ENCODE peak calls at places on chromosome 16, in ten cellular contexts. R is activated CD4-positive, alpha-beta T cell treated with anti-CD3 and anti-CD28 coated beads for 24 hours; N is cardiac fibroblast; X is aorta; Y is stimulated activated naive CD4-positive, alpha-beta T cell treated with Interleukin-2 at 50 U/mL for 16 hours; I is NCI-H2081; D is NCI-H1930; V is RWPE1; S is NCI-H69; C is iris pigment epithelial cell. H is an unnamed sample.

GRCh38 chr16:27980076-27980775 is 83.3 kb downstream of the GSG1L start:
- DNase-seq in R (no peak), N (no peak), X (peak; percentile 62), Y (no peak), I (no peak), D (no peak), V (no peak), S (peak; percentile 24), C (no peak), H (peak; percentile 40)

GRCh38 chr16:58551496-58551895 is 36.2 kb downstream of the SETD6 start:
- DNase-seq in R (no peak), N (peak; percentile 9), X (no peak), Y (no peak), I (no peak), D (no peak), V (no peak), S (no peak), C (peak; percentile 7), H (no peak)

GRCh38 chr16:50152386-50152806 is 710 bp upstream of the TENT4B start:
- DNase-seq in R (peak; percentile 66), N (no peak), X (peak; percentile 78), Y (peak; percentile 70), I (peak; percentile 23), D (no peak), V (peak; percentile 17), S (peak; percentile 55), C (peak; percentile 43), H (no peak)

GRCh38 chr16:27781195-27781524 is 231.2 kb downstream of the KATNIP start:
- DNase-seq in R (no peak), N (peak; percentile 36), X (peak; percentile 78), Y (no peak), I (no peak), D (no peak), V (no peak), S (no peak), C (no peak), H (peak; percentile 33)

GRCh38 chr16:52498640-52499039 is 48.3 kb downstream of the TOX3 start:
- DNase-seq in R (no peak), N (no peak), X (no peak), Y (no peak), I (peak; percentile 6), D (no peak), V (no peak), S (peak; percentile 67), C (no peak), H (no peak)

GRCh38 chr16:85650864-85651811 is 37.6 kb downstream of the GINS2 start:
- DNase-seq in R (no peak), N (no peak), X (no peak), Y (no peak), I (peak; percentile 63), D (no peak), V (no peak), S (peak; percentile 64), C (peak; percentile 18), H (no peak)

GRCh38 chr16:78437352-78437968 is 338.0 kb downstream of the WWOX start:
- DNase-seq in R (peak; percentile 6), N (peak; percentile 18), X (no peak), Y (peak; percentile 8), I (no peak), D (no peak), V (peak; percentile 11), S (no peak), C (peak; percentile 21), H (no peak)

GRCh38 chr16:12788758-12789157 is 14.9 kb downstream of the CPPED1 start:
- DNase-seq in R (no peak), N (no peak), X (no peak), Y (no peak), I (no peak), D (no peak), V (no peak), S (no peak), C (no peak), H (no peak)

GRCh38 chr16:57395026-57395425 is 9.5 kb upstream of the CCL17 start:
- DNase-seq in R (no peak), N (no peak), X (no peak), Y (no peak), I (no peak), D (no peak), V (no peak), S (no peak), C (no peak), H (no peak)

GRCh38 chr16:76796431-76796830 is 394.6 kb upstream of the MON1B start:
- DNase-seq in R (no peak), N (no peak), X (no peak), Y (no peak), I (no peak), D (no peak), V (no peak), S (no peak), C (no peak), H (no peak)

GRCh38 chr16:78995441-78995840 is 605.1 kb downstream of the MAF start:
- DNase-seq in R (no peak), N (no peak), X (no peak), Y (no peak), I (no peak), D (no peak), V (no peak), S (no peak), C (no peak), H (no peak)

GRCh38 chr16:3665508-3665907 is 11.0 kb downstream of the DNASE1 start:
- DNase-seq in R (no peak), N (no peak), X (peak; percentile 51), Y (no peak), I (no peak), D (no peak), V (no peak), S (no peak), C (no peak), H (no peak)

GRCh38 chr16:88741368-88741767 is 35.1 kb downstream of the CTU2 start:
- DNase-seq in R (no peak), N (no peak), X (no peak), Y (no peak), I (no peak), D (no peak), V (no peak), S (no peak), C (no peak), H (no peak)

GRCh38 chr16:75138636-75139035 is 9.7 kb upstream of the ZFP1 start:
- DNase-seq in R (no peak), N (peak; percentile 20), X (no peak), Y (no peak), I (no peak), D (no peak), V (no peak), S (peak; percentile 73), C (no peak), H (no peak)

GRCh38 chr16:87407511-87408112 is 15.5 kb downstream of the MAP1LC3B start:
- DNase-seq in R (no peak), N (peak; percentile 47), X (no peak), Y (no peak), I (no peak), D (no peak), V (peak; percentile 76), S (no peak), C (peak; percentile 55), H (peak; percentile 78)

GRCh38 chr16:22874394-22874793 is 60.4 kb downstream of the HS3ST2 start:
- DNase-seq in R (no peak), N (no peak), X (no peak), Y (no peak), I (no peak), D (no peak), V (no peak), S (peak; percentile 26), C (no peak), H (no peak)

GRCh38 chr16:681746-682427 is 1.7 kb downstream of the STUB1 start:
- DNase-seq in R (no peak), N (peak; percentile 31), X (no peak), Y (no peak), I (no peak), D (no peak), V (no peak), S (no peak), C (peak; percentile 38), H (no peak)

GRCh38 chr16:50474138-50474537 is 74.1 kb upstream of the NKD1 start:
- DNase-seq in R (no peak), N (no peak), X (no peak), Y (no peak), I (no peak), D (no peak), V (no peak), S (peak; percentile 62), C (no peak), H (no peak)

GRCh38 chr16:88302666-88303065 is 80.1 kb upstream of the ZNF469 start:
- DNase-seq in R (no peak), N (no peak), X (peak; percentile 57), Y (no peak), I (no peak), D (no peak), V (no peak), S (no peak), C (no peak), H (no peak)

GRCh38 chr16:86533076-86533475 is 22.0 kb downstream of the MTHFSD start:
- DNase-seq in R (no peak), N (no peak), X (peak; percentile 17), Y (no peak), I (no peak), D (no peak), V (no peak), S (no peak), C (no peak), H (no peak)

GRCh38 chr16:87436225-87437172 is 44.4 kb downstream of the MAP1LC3B start:
- DNase-seq in R (peak; percentile 30), N (peak; percentile 64), X (peak; percentile 70), Y (no peak), I (no peak), D (no peak), V (no peak), S (no peak), C (peak; percentile 59), H (no peak)

GRCh38 chr16:89006036-89006752 is 29.2 kb upstream of the CBFA2T3 start:
- DNase-seq in R (no peak), N (no peak), X (peak; percentile 70), Y (no peak), I (no peak), D (no peak), V (no peak), S (peak; percentile 2), C (no peak), H (peak; percentile 44)

GRCh38 chr16:57700801-57701551 is 6.4 kb downstream of the DRC7 start:
- DNase-seq in R (no peak), N (no peak), X (no peak), Y (no peak), I (no peak), D (no peak), V (no peak), S (no peak), C (no peak), H (no peak)

GRCh38 chr16:2483160-2483559 is 8.2 kb downstream of the TBC1D24 start:
- DNase-seq in R (no peak), N (no peak), X (no peak), Y (no peak), I (no peak), D (no peak), V (no peak), S (peak; percentile 31), C (no peak), H (no peak)

GRCh38 chr16:89764711-89765201 is 43.4 kb downstream of the ZNF276 start:
- DNase-seq in R (peak; percentile 9), N (no peak), X (no peak), Y (no peak), I (no peak), D (no peak), V (no peak), S (no peak), C (peak; percentile 65), H (peak; percentile 76)

GRCh38 chr16:87160218-87160617 is 157.0 kb downstream of the C16orf95 start:
- DNase-seq in R (no peak), N (peak; percentile 27), X (no peak), Y (no peak), I (no peak), D (no peak), V (no peak), S (no peak), C (peak; percentile 26), H (no peak)

GRCh38 chr16:1357906-1358566 is 6.3 kb downstream of the GNPTG start:
- DNase-seq in R (no peak), N (no peak), X (no peak), Y (no peak), I (no peak), D (no peak), V (no peak), S (no peak), C (no peak), H (no peak)

GRCh38 chr16:2535644-2536021 is 2.2 kb upstream of the PDPK1 start:
- DNase-seq in R (no peak), N (peak; percentile 67), X (peak; percentile 74), Y (no peak), I (no peak), D (no peak), V (no peak), S (no peak), C (peak; percentile 63), H (peak; percentile 66)

H was measured in tibial artery.